ENCODE peak calls at places on chromosomes 11 and 22, in nine cellular contexts. One of them, this sample, is unnamed.

GRCh38 chr11:9747816-9748215 is 83.9 kb downstream of the SWAP70 start:
- DNase-seq in hepatocyte: no peak
- DNase-seq in foreskin fibroblast: no peak
- DNase-seq in right atrium auricular region: no peak
- DNase-seq in GM23248: no peak
- DNase-seq in transverse colon: no peak
- DNase-seq in ascending aorta: no peak
- DNase-seq in IMR-90: no peak
- DNase-seq in small intestine: no peak
- DNase-seq in this sample: no peak

GRCh38 chr11:6245536-6245935 is 6.6 kb downstream of the CNGA4 start:
- DNase-seq in transverse colon: no peak
- DNase-seq in small intestine: no peak
- DNase-seq in right atrium auricular region: no peak
- DNase-seq in foreskin fibroblast: no peak
- DNase-seq in ascending aorta: no peak
- DNase-seq in GM23248: no peak
- DNase-seq in hepatocyte: no peak
- DNase-seq in IMR-90: no peak
- DNase-seq in this sample: no peak

GRCh38 chr22:42814215-42814614 is 42.9 kb downstream of the ARFGAP3 start:
- DNase-seq in transverse colon: no peak
- DNase-seq in ascending aorta: no peak
- DNase-seq in hepatocyte: no peak
- DNase-seq in IMR-90: no peak
- DNase-seq in GM23248: no peak
- DNase-seq in small intestine: peak
- DNase-seq in right atrium auricular region: peak
- DNase-seq in foreskin fibroblast: no peak
- DNase-seq in this sample: no peak

GRCh38 chr22:45212992-45213751 is 27.5 kb downstream of the KIAA0930 start:
- DNase-seq in GM23248: peak
- DNase-seq in transverse colon: peak
- DNase-seq in small intestine: no peak
- DNase-seq in ascending aorta: peak
- DNase-seq in IMR-90: peak
- DNase-seq in foreskin fibroblast: peak
- DNase-seq in hepatocyte: no peak
- DNase-seq in right atrium auricular region: peak
- DNase-seq in this sample: no peak

GRCh38 chr22:47678048-47678447 is 915.6 kb downstream of the TBC1D22A start:
- DNase-seq in hepatocyte: no peak
- DNase-seq in small intestine: no peak
- DNase-seq in GM23248: no peak
- DNase-seq in foreskin fibroblast: no peak
- DNase-seq in ascending aorta: no peak
- DNase-seq in right atrium auricular region: no peak
- DNase-seq in transverse colon: no peak
- DNase-seq in IMR-90: no peak
- DNase-seq in this sample: no peak

GRCh38 chr11:746289-747175 is 732 bp upstream of the TALDO1 start:
- DNase-seq in GM23248: peak
- DNase-seq in transverse colon: no peak
- DNase-seq in foreskin fibroblast: peak
- DNase-seq in ascending aorta: no peak
- DNase-seq in IMR-90: peak
- DNase-seq in small intestine: peak
- DNase-seq in right atrium auricular region: no peak
- DNase-seq in hepatocyte: no peak
- DNase-seq in this sample: no peak

GRCh38 chr11:130653838-130654601 is 205.6 kb downstream of the ADAMTS15 start:
- DNase-seq in IMR-90: peak
- DNase-seq in right atrium auricular region: peak
- DNase-seq in GM23248: peak
- DNase-seq in transverse colon: peak
- DNase-seq in hepatocyte: no peak
- DNase-seq in ascending aorta: no peak
- DNase-seq in small intestine: peak
- DNase-seq in foreskin fibroblast: peak
- DNase-seq in this sample: no peak

GRCh38 chr11:21205205-21205604 is 535.8 kb downstream of the NELL1 start:
- DNase-seq in foreskin fibroblast: no peak
- DNase-seq in GM23248: no peak
- DNase-seq in ascending aorta: no peak
- DNase-seq in IMR-90: no peak
- DNase-seq in right atrium auricular region: no peak
- DNase-seq in small intestine: no peak
- DNase-seq in hepatocyte: no peak
- DNase-seq in transverse colon: no peak
- DNase-seq in this sample: no peak

GRCh38 chr11:104918113-104918824 is 20.0 kb upstream of the CASP12 start:
- DNase-seq in small intestine: peak
- DNase-seq in ascending aorta: no peak
- DNase-seq in transverse colon: no peak
- DNase-seq in IMR-90: peak
- DNase-seq in right atrium auricular region: no peak
- DNase-seq in GM23248: peak
- DNase-seq in foreskin fibroblast: peak
- DNase-seq in hepatocyte: no peak
- DNase-seq in this sample: peak

GRCh38 chr22:33699176-33699575 is 221.1 kb downstream of the LARGE1 start:
- DNase-seq in foreskin fibroblast: no peak
- DNase-seq in transverse colon: no peak
- DNase-seq in GM23248: peak
- DNase-seq in IMR-90: no peak
- DNase-seq in right atrium auricular region: no peak
- DNase-seq in hepatocyte: no peak
- DNase-seq in small intestine: no peak
- DNase-seq in ascending aorta: no peak
- DNase-seq in this sample: peak

GRCh38 chr22:32561163-32561562 is 86.6 kb downstream of the FBXO7 start:
- DNase-seq in right atrium auricular region: no peak
- DNase-seq in GM23248: no peak
- DNase-seq in hepatocyte: no peak
- DNase-seq in IMR-90: no peak
- DNase-seq in small intestine: no peak
- DNase-seq in transverse colon: no peak
- DNase-seq in foreskin fibroblast: no peak
- DNase-seq in ascending aorta: no peak
- DNase-seq in this sample: no peak

GRCh38 chr11:94884322-94884721 is 89.0 kb downstream of the CWC15 start:
- DNase-seq in hepatocyte: no peak
- DNase-seq in GM23248: no peak
- DNase-seq in ascending aorta: no peak
- DNase-seq in right atrium auricular region: peak
- DNase-seq in IMR-90: no peak
- DNase-seq in small intestine: no peak
- DNase-seq in foreskin fibroblast: no peak
- DNase-seq in transverse colon: no peak
- DNase-seq in this sample: no peak

GRCh38 chr11:45042560-45042959 is 91.9 kb upstream of the TP53I11 start:
- DNase-seq in transverse colon: no peak
- DNase-seq in small intestine: no peak
- DNase-seq in GM23248: peak
- DNase-seq in ascending aorta: peak
- DNase-seq in foreskin fibroblast: no peak
- DNase-seq in right atrium auricular region: peak
- DNase-seq in IMR-90: no peak
- DNase-seq in hepatocyte: no peak
- DNase-seq in this sample: no peak

DNA sequence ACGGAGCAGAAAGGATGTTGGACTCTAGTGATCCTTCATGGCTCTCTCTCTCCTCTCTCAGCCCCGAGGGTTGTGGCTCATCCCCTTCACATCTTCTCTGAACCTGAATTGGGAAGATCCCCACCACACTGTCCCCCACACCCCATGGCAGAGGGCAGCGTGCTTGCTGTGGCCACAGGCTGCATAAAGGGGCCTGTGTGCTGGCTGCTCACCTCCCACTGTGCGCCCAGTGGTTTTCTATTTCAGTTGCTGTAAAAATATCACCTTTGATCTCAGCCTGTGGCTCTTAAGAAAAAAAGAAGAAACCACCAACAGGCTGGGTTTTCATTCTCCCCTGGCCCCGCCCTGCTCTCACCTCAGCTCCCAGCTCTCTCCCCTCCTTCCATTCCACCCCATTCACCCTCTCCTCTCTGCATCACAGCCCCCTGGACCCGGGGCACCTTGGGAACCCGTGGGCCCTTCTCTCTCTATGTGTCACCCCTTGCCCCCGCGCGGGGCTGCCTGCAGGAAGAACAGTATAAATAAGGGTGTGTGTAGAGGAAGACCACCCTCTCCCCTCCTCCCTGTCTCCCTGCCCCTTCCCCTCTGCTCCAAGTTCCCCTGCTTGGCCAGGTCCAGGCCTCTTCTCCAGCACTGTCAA is 25.8 kb upstream of the WNT11 start:
- DNase-seq in small intestine: peak
- DNase-seq in GM23248: no peak
- DNase-seq in right atrium auricular region: no peak
- DNase-seq in hepatocyte: peak
- DNase-seq in ascending aorta: no peak
- DNase-seq in IMR-90: no peak
- DNase-seq in transverse colon: peak
- DNase-seq in foreskin fibroblast: no peak
- DNase-seq in this sample: no peak
- H3K4me3 ChIP-seq in small intestine: no peak
- H3K4me3 ChIP-seq in GM23248: no peak
- H3K4me3 ChIP-seq in right atrium auricular region: no peak
- H3K4me3 ChIP-seq in hepatocyte: no peak
- H3K4me3 ChIP-seq in ascending aorta: no peak
- H3K4me3 ChIP-seq in IMR-90: no peak
- H3K4me3 ChIP-seq in transverse colon: no peak
- H3K4me3 ChIP-seq in foreskin fibroblast: no peak
- H3K4me3 ChIP-seq in this sample: no peak

GRCh38 chr11:86440843-86441242 is 66.2 kb downstream of the CCDC81 start:
- DNase-seq in small intestine: no peak
- DNase-seq in foreskin fibroblast: no peak
- DNase-seq in GM23248: peak
- DNase-seq in right atrium auricular region: no peak
- DNase-seq in hepatocyte: no peak
- DNase-seq in IMR-90: no peak
- DNase-seq in transverse colon: no peak
- DNase-seq in ascending aorta: no peak
- DNase-seq in this sample: no peak
- H3K4me3 ChIP-seq in small intestine: no peak
- H3K4me3 ChIP-seq in foreskin fibroblast: no peak
- H3K4me3 ChIP-seq in GM23248: no peak
- H3K4me3 ChIP-seq in right atrium auricular region: no peak
- H3K4me3 ChIP-seq in hepatocyte: no peak
- H3K4me3 ChIP-seq in IMR-90: no peak
- H3K4me3 ChIP-seq in transverse colon: no peak
- H3K4me3 ChIP-seq in ascending aorta: no peak
- H3K4me3 ChIP-seq in this sample: no peak

GRCh38 chr22:49826603-49827306 is 918 bp downstream of the BRD1 start:
- DNase-seq in small intestine: peak
- DNase-seq in IMR-90: peak
- DNase-seq in transverse colon: peak
- DNase-seq in right atrium auricular region: no peak
- DNase-seq in ascending aorta: no peak
- DNase-seq in hepatocyte: peak
- DNase-seq in foreskin fibroblast: peak
- DNase-seq in GM23248: peak
- DNase-seq in this sample: no peak
- H3K4me3 ChIP-seq in small intestine: peak
- H3K4me3 ChIP-seq in IMR-90: peak
- H3K4me3 ChIP-seq in transverse colon: peak
- H3K4me3 ChIP-seq in right atrium auricular region: peak
- H3K4me3 ChIP-seq in ascending aorta: peak
- H3K4me3 ChIP-seq in hepatocyte: peak
- H3K4me3 ChIP-seq in foreskin fibroblast: peak
- H3K4me3 ChIP-seq in GM23248: peak
- H3K4me3 ChIP-seq in this sample: peak

GRCh38 chr22:48714231-48714630 is 1113.4 kb downstream of the BRD1 start:
- DNase-seq in small intestine: no peak
- DNase-seq in transverse colon: no peak
- DNase-seq in IMR-90: no peak
- DNase-seq in ascending aorta: no peak
- DNase-seq in GM23248: no peak
- DNase-seq in hepatocyte: no peak
- DNase-seq in right atrium auricular region: no peak
- DNase-seq in foreskin fibroblast: no peak
- DNase-seq in this sample: no peak
- H3K4me3 ChIP-seq in small intestine: no peak
- H3K4me3 ChIP-seq in transverse colon: no peak
- H3K4me3 ChIP-seq in IMR-90: no peak
- H3K4me3 ChIP-seq in ascending aorta: no peak
- H3K4me3 ChIP-seq in GM23248: no peak
- H3K4me3 ChIP-seq in hepatocyte: no peak
- H3K4me3 ChIP-seq in right atrium auricular region: no peak
- H3K4me3 ChIP-seq in foreskin fibroblast: no peak
- H3K4me3 ChIP-seq in this sample: no peak

DNA sequence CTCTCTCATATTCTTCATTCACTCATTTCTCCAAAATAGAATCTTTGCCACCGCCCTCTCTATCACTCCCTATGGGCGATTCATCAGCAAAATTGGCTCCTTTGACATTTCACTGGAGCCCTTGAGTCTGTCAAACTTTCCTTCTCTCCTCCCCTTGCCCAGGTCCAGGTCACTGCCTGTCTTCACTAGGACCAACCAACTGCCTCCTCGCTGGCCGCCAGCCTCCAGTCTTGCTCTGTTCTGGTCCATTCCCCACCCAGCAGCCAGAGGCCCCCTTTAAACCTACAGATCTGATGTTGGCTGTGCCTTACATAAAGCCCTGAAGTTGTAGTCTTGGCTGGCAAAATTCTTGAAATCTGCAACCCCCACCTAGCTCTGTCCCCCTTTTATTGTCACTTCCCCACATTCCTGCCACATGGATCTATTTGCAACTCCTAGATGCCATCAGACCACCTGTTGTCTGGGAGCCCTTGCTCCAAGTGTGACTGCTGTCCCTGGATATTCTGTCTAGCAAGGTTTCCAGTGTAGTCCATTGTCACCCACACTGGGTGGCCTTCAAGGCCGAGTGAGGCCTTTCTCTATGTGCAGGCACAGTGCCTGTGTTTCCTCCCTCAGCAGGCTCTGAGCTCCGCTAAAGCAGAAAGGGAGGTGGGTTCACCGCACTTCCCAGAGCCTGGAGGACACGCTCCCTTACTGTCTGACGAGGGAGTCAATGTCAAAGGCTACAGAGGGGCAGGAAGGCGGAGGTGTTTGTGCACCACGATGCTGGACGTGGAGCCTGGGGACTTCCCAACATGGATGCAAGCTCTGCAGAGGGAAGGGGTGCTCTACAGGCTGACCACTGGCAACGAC is 25.5 kb downstream of the MYEOV start:
- DNase-seq in IMR-90: no peak
- DNase-seq in foreskin fibroblast: no peak
- DNase-seq in small intestine: no peak
- DNase-seq in ascending aorta: no peak
- DNase-seq in transverse colon: no peak
- DNase-seq in hepatocyte: no peak
- DNase-seq in GM23248: peak
- DNase-seq in right atrium auricular region: no peak
- DNase-seq in this sample: no peak
- H3K4me3 ChIP-seq in IMR-90: no peak
- H3K4me3 ChIP-seq in foreskin fibroblast: no peak
- H3K4me3 ChIP-seq in small intestine: no peak
- H3K4me3 ChIP-seq in ascending aorta: no peak
- H3K4me3 ChIP-seq in transverse colon: no peak
- H3K4me3 ChIP-seq in hepatocyte: no peak
- H3K4me3 ChIP-seq in GM23248: no peak
- H3K4me3 ChIP-seq in right atrium auricular region: no peak
- H3K4me3 ChIP-seq in this sample: no peak

This sample was measured in skeletal muscle cell.